ENCODE peak calls at places on chromosome 18, in seven cellular contexts. N, Y, E, L, J, Q and B are unnamed samples. For H3K27me3, the result is how much of the 10 kb centered on the place peaks cover.

GRCh38 chr18:58005036-58005435 is 39.0 kb upstream of the NEDD4L start:
- DNase-seq in N (no peak), Y (no peak), E (no peak), L (no peak), J (no peak), Q (no peak), B (no peak)

GRCh38 chr18:55763298-55763697 is 175.3 kb upstream of the TCF4 start:
- DNase-seq in N (no peak), Y (no peak), E (no peak), L (no peak), J (no peak), Q (no peak), B (no peak)

GRCh38 chr18:54742654-54743053 is 85.6 kb upstream of the RAB27B start:
- DNase-seq in N (no peak), Y (no peak), E (peak), L (no peak), J (no peak), Q (no peak), B (no peak)

GRCh38 chr18:159037-159652 is 788 bp downstream of the USP14 start:
- DNase-seq in N (no peak), Y (peak), E (no peak), L (no peak), J (peak), Q (no peak), B (no peak)

GRCh38 chr18:21038201-21038600 is 73.4 kb downstream of the ROCK1 start:
- DNase-seq in N (no peak), Y (no peak), E (no peak), L (no peak), J (no peak), Q (no peak), B (no peak)

GRCh38 chr18:68574311-68574710 is 140.6 kb downstream of the TMX3 start:
- DNase-seq in N (no peak), Y (no peak), E (no peak), L (no peak), J (no peak), Q (no peak), B (no peak)

GRCh38 chr18:59957957-59958356 is 58.2 kb downstream of the PMAIP1 start:
- DNase-seq in N (no peak), Y (peak), E (no peak), L (peak), J (no peak), Q (no peak), B (peak)

GRCh38 chr18:10047237-10047636 is 133.4 kb downstream of the VAPA start:
- DNase-seq in N (peak), Y (no peak), E (no peak), L (no peak), J (no peak), Q (no peak), B (no peak)

GRCh38 chr18:54717673-54718435 is 110.4 kb upstream of the RAB27B start:
- DNase-seq in N (peak), Y (peak), E (no peak), L (no peak), J (peak), Q (peak), B (no peak)

GRCh38 chr18:78722959-78723706 is 256.5 kb upstream of the SALL3 start:
- DNase-seq in N (peak), Y (no peak), E (no peak), L (no peak), J (no peak), Q (peak), B (peak)

GRCh38 chr18:72999971-73000607 is 132.3 kb upstream of the NETO1 start:
- DNase-seq in N (no peak), Y (no peak), E (no peak), L (no peak), J (no peak), Q (no peak), B (no peak)

GRCh38 chr18:1573732-1574131 is 669.1 kb downstream of the ADCYAP1 start:
- DNase-seq in N (no peak), Y (no peak), E (no peak), L (no peak), J (no peak), Q (no peak), B (no peak)

GRCh38 chr18:1585881-1586488 is 681.3 kb downstream of the ADCYAP1 start:
- DNase-seq in N (no peak), Y (peak), E (no peak), L (peak), J (no peak), Q (no peak), B (no peak)

GRCh38 chr18:74982946-74983635 is 225.8 kb downstream of the PTGR3 start:
- DNase-seq in N (no peak), Y (no peak), E (no peak), L (no peak), J (no peak), Q (no peak), B (no peak)

GRCh38 chr18:26547302-26548143 is 830 bp downstream of the KCTD1 start:
- DNase-seq in N (peak), Y (peak), E (peak), L (no peak), J (peak), Q (peak), B (no peak)

GRCh38 chr18:21115519-21116411 is 4.2 kb upstream of the ROCK1 start:
- DNase-seq in N (no peak), Y (peak), E (no peak), L (no peak), J (no peak), Q (no peak), B (no peak)

GRCh38 chr18:37346048-37346447 is 219.6 kb downstream of the CELF4 start:
- DNase-seq in N (no peak), Y (no peak), E (no peak), L (no peak), J (no peak), Q (no peak), B (no peak)

GRCh38 chr18:27315001-27315400 is 129.9 kb upstream of the CHST9 start:
- DNase-seq in N (no peak), Y (no peak), E (no peak), L (no peak), J (no peak), Q (no peak), B (no peak)

GRCh38 chr18:80147037-80147417 is 38.0 kb downstream of the ADNP2 start:
- DNase-seq in N (no peak), Y (no peak), E (no peak), L (no peak), J (no peak), Q (no peak), B (no peak)

GRCh38 chr18:55420977-55421611 is 166.9 kb downstream of the TCF4 start:
- DNase-seq in N (no peak), Y (no peak), E (no peak), L (no peak), J (no peak), Q (no peak), B (no peak)

GRCh38 chr18:23226930-23227728 is 91.8 kb downstream of the CABLES1 start:
- DNase-seq in N (no peak), Y (no peak), E (peak), L (no peak), J (no peak), Q (no peak), B (no peak)

GRCh38 chr18:80154293-80154692 is 45.2 kb downstream of the ADNP2 start:
- DNase-seq in N (no peak), Y (no peak), E (no peak), L (no peak), J (no peak), Q (no peak), B (peak)

GRCh38 chr18:44047585-44047984 is 633.1 kb upstream of the SETBP1 start:
- DNase-seq in N (no peak), Y (no peak), E (no peak), L (no peak), J (no peak), Q (no peak), B (no peak)

GRCh38 chr18:44518091-44518490 is 162.6 kb upstream of the SETBP1 start:
- DNase-seq in N (no peak), Y (no peak), E (no peak), L (no peak), J (no peak), Q (no peak), B (no peak)

GRCh38 chr18:27605107-27605834 is 420.2 kb upstream of the CHST9 start:
- DNase-seq in N (no peak), Y (peak), E (peak), L (peak), J (peak), Q (peak), B (peak)

GRCh38 chr18:64032312-64032711 is 62.4 kb downstream of the SERPINB8 start:
- DNase-seq in N (no peak), Y (peak), E (no peak), L (no peak), J (no peak), Q (no peak), B (no peak)

GRCh38 chr18:63511285-63511684 is 30.9 kb upstream of the SERPINB12 start:
- DNase-seq in N (no peak), Y (peak), E (no peak), L (peak), J (peak), Q (no peak), B (peak)

GRCh38 chr18:44957440-44957839 is 276.8 kb downstream of the SETBP1 start:
- DNase-seq in N (no peak), Y (no peak), E (no peak), L (no peak), J (no peak), Q (no peak), B (no peak)

GRCh38 chr18:53153800-53154199 is 813.8 kb downstream of the DCC start:
- DNase-seq in N (no peak), Y (no peak), E (no peak), L (no peak), J (no peak), Q (no peak), B (no peak)

GRCh38 chr18:78612318-78612717 is 367.3 kb upstream of the SALL3 start:
- DNase-seq in N (peak), Y (no peak), E (no peak), L (no peak), J (no peak), Q (no peak), B (peak)

GRCh38 chr18:50111398-50111797 is 83.5 kb downstream of the MYO5B start:
- DNase-seq in N (no peak), Y (no peak), E (no peak), L (no peak), J (no peak), Q (no peak), B (no peak)

GRCh38 chr18:5851998-5852397 is 43.3 kb downstream of the TMEM200C start:
- DNase-seq in N (no peak), Y (no peak), E (no peak), L (no peak), J (no peak), Q (no peak), B (no peak)

GRCh38 chr18:78546281-78546680 is 433.3 kb upstream of the SALL3 start:
- DNase-seq in N (no peak), Y (no peak), E (no peak), L (no peak), J (no peak), Q (no peak), B (no peak)

GRCh38 chr18:22186484-22186971 is 17.1 kb downstream of the GATA6 start:
- DNase-seq in N (no peak), Y (no peak), E (peak), L (no peak), J (no peak), Q (no peak), B (no peak)

GRCh38 chr18:23572012-23572411 is 14.3 kb downstream of the NPC1 start:
- DNase-seq in N (no peak), Y (no peak), E (no peak), L (no peak), J (no peak), Q (no peak), B (no peak)

GRCh38 chr18:35782926-35783325 is 189.6 kb upstream of the RMP24 start:
- DNase-seq in N (no peak), Y (no peak), E (no peak), L (no peak), J (no peak), Q (no peak), B (no peak)
- TF ChIP-seq CTCF in N (no peak), Y (no peak), E (no peak), L (no peak), J (no peak), Q (no peak), B (no peak)

GRCh38 chr18:48408727-48409590 is at the start of gene ZBTB7C:
- DNase-seq in N (peak), Y (peak), E (no peak), L (no peak), J (peak), Q (no peak), B (peak)
- H3K27me3 ChIP-seq in N (half or more), Y (under half), E (under half), L (under half), J (half or more), Q (under half), B (under half)

GRCh38 chr18:76364282-76365259 is 130.5 kb downstream of the ZNF516 start:
- DNase-seq in N (no peak), Y (no peak), E (no peak), L (no peak), J (no peak), Q (no peak), B (no peak)
- H3K27ac ChIP-seq in N (no peak), Y (no peak), E (no peak), L (no peak), J (no peak), Q (no peak), B (no peak)

DNA sequence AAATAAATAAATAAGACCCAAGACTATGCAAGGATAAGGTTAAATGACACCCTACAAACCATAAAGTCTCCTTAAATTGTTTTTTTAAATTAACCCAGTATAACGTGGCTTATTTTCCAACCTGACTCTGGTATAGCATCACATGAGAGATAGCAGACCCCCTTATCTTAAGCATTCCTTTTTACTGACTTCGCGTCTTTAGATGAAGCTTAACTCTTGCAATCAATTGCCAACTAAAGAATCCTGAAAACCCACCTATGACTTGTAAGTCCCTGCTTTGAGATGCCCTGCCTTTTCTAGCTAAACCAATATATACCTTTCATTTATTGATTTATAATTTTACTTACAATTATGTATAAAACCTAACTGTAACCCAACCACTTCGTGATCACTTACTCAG is 57.1 kb upstream of the RAB12 start:
- DNase-seq in N (no peak), Y (no peak), E (no peak), L (no peak), J (no peak), Q (no peak), B (no peak)
- TF ChIP-seq CTCF in N (no peak), Y (no peak), E (no peak), L (no peak), J (no peak), Q (no peak), B (no peak)

GRCh38 chr18:12248926-12249720 is 5.0 kb upstream of the CIDEA start:
- DNase-seq in N (peak), Y (no peak), E (no peak), L (no peak), J (no peak), Q (no peak), B (no peak)
- H3K27me3 ChIP-seq in N (half or more), Y (half or more), E (under half), L (under half), J (under half), Q (under half), B (under half)

GRCh38 chr18:61797691-61798590 is 94.9 kb downstream of the RNF152 start:
- DNase-seq in N (no peak), Y (no peak), E (no peak), L (no peak), J (no peak), Q (no peak), B (no peak)

DNA sequence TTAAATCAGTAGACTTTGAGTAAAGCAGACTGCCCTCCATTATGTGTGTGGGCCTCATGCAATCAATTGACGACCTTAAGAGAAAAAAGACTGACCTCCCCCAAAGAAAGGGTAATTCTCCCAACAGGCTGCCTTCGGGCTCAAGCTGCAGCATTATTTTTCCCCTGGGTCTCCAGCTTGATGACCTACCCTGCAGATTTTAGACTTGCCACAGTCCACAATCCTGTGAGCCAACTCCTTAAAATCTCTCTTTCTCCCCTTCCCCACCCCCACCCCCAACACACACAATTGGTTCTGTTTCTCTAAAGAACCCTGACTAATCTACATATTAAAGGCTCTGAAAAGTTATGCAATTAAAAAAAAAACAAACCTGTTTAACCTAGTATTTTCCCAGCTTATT is 89.4 kb downstream of the RNF152 start:
- DNase-seq in N (no peak), Y (no peak), E (no peak), L (no peak), J (no peak), Q (no peak), B (no peak)
- H3K27ac ChIP-seq in N (no peak), Y (no peak), E (no peak), L (no peak), J (no peak), Q (no peak), B (no peak)

GRCh38 chr18:32301361-32301760 is 111.5 kb downstream of the MEP1B start:
- DNase-seq in N (no peak), Y (no peak), E (no peak), L (no peak), J (no peak), Q (no peak), B (no peak)

GRCh38 chr18:32301976-32302743 is 112.3 kb downstream of the MEP1B start:
- DNase-seq in N (no peak), Y (no peak), E (no peak), L (no peak), J (no peak), Q (no peak), B (no peak)

GRCh38 chr18:32302806-32303205 is 113.0 kb downstream of the MEP1B start:
- DNase-seq in N (no peak), Y (no peak), E (no peak), L (no peak), J (no peak), Q (no peak), B (no peak)

GRCh38 chr18:32299489-32299888 is 109.7 kb downstream of the MEP1B start:
- DNase-seq in N (no peak), Y (no peak), E (no peak), L (no peak), J (no peak), Q (no peak), B (no peak)

DNA sequence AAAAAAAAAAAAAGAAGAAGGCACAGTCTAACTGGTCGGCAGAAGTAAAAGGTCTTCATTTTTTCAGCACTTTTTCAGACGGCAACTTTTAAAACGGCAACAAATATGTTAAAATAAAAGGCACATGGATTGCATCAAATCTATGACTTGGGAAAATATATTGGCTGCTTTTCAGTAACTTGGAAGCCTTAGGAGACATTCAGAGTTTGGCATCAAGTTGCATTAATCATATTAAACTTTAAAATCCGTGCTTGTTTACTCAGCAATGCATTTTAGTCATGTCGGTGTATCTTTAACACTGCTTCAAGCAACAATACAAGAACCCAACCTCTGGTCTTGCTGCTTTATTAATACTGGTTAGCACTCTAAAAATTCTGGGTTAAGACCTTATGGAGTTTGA is 111.1 kb downstream of the MEP1B start:
- DNase-seq in N (no peak), Y (no peak), E (no peak), L (no peak), J (no peak), Q (no peak), B (no peak)
- TF ChIP-seq CTCF in N (no peak), Y (no peak), E (no peak), L (no peak), J (no peak), Q (no peak), B (no peak)

GRCh38 chr18:46623541-46623940 is 33.5 kb downstream of the LOXHD1 start:
- DNase-seq in N (peak), Y (no peak), E (peak), L (no peak), J (peak), Q (peak), B (no peak)
- H3K27me3 ChIP-seq in N (under half), Y (under half), E (under half), L (half or more), J (under half), Q (under half), B (under half)